ENCODE peak calls at places on chromosomes 12 and 14, in four cellular contexts. C is IMR-90, W is HepG2, K is H1. T is an unnamed sample.

GRCh38 chr12:94535614-94535932 is 75.9 kb upstream of the CEP83 start:
- DNase-seq in C (no peak), W (peak), K (no peak), T (no peak)

GRCh38 chr12:117718141-117718540 is 250.6 kb downstream of the KSR2 start:
- DNase-seq in C (no peak), W (no peak), K (no peak), T (no peak)

GRCh38 chr12:32671930-32672785 is 6.9 kb upstream of the DNM1L start:
- DNase-seq in C (peak), W (peak), K (no peak), T (peak)

GRCh38 chr12:120651821-120652220 is 11.4 kb downstream of the CABP1 start:
- DNase-seq in C (peak), W (no peak), K (no peak), T (no peak)

GRCh38 chr12:98352835-98353234 is 162.6 kb upstream of the TMPO start:
- DNase-seq in C (no peak), W (no peak), K (no peak), T (peak)

GRCh38 chr14:21825147-21825743 is 151.6 kb upstream of the OR4E1 start:
- DNase-seq in C (peak), W (peak), K (no peak), T (peak)

GRCh38 chr12:63150255-63151060 is 543 bp downstream of the AVPR1A start:
- DNase-seq in C (no peak), W (no peak), K (peak), T (no peak)

GRCh38 chr12:57754411-57755193 is at the start of gene MARCHF9:
- DNase-seq in C (no peak), W (no peak), K (no peak), T (peak)

GRCh38 chr12:51377099-51377984 is 13.9 kb downstream of the GALNT6 start:
- DNase-seq in C (no peak), W (no peak), K (no peak), T (no peak)

GRCh38 chr14:101586531-101587402 is 25.5 kb downstream of the DIO3 start:
- DNase-seq in C (no peak), W (no peak), K (no peak), T (no peak)

GRCh38 chr12:31759621-31760459 is 31.0 kb upstream of the AMN1 start:
- DNase-seq in C (no peak), W (no peak), K (no peak), T (no peak)

GRCh38 chr12:9341260-9341585 is 133.0 kb upstream of the PZP start:
- DNase-seq in C (no peak), W (no peak), K (no peak), T (no peak)

GRCh38 chr12:6218526-6218925 is 18.3 kb downstream of the CD9 start:
- DNase-seq in C (no peak), W (no peak), K (no peak), T (no peak)

GRCh38 chr14:96363751-96364336 is 518 bp downstream of the GSKIP start:
- DNase-seq in C (peak), W (peak), K (no peak), T (peak)

GRCh38 chr14:105414456-105415371 is 4.9 kb upstream of the MTA1 start:
- DNase-seq in C (peak), W (peak), K (no peak), T (peak)

GRCh38 chr12:109710747-109711595 is 2.7 kb upstream of the FAM222A start:
- DNase-seq in C (peak), W (peak), K (no peak), T (peak)

GRCh38 chr14:95564060-95564459 is 29.2 kb downstream of the GLRX5 start:
- DNase-seq in C (peak), W (no peak), K (no peak), T (no peak)

DNA sequence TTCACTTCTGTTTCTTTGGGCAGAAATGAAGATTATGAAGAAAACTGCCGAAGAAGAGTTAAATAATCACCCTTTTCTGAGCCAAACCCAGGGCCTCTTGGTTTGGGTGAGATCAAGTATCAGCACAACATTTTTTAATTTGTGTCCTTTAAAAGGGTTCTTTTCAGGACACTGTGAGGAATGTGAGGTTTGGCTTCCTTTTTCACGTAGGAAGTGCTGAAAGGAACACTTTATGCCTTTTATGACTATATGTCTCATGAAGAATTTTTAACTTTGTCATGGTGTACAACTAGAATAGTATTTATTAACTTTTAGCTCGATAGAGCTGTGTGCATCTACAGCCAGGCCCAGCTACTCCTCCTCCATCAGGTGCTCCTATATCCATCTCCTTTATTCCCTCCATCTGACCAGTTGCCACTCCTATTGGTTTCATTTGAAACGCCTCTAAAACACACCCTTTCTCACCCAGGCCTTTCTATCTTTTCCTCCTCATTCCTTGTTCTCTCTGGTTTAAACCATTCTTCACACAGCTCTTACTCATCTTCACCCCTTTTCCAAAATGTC is 103.6 kb upstream of the LRIG3 start:
- DNase-seq in C (no peak), W (no peak), K (no peak), T (no peak)
- TF ChIP-seq USF2 in C (no peak), W (no peak), K (no peak), T (no peak)

GRCh38 chr14:59566725-59567124 is 9.9 kb downstream of the CCDC175 start:
- DNase-seq in C (no peak), W (no peak), K (no peak), T (no peak)
- TF ChIP-seq USF2 in C (no peak), W (no peak), K (no peak), T (no peak)

DNA sequence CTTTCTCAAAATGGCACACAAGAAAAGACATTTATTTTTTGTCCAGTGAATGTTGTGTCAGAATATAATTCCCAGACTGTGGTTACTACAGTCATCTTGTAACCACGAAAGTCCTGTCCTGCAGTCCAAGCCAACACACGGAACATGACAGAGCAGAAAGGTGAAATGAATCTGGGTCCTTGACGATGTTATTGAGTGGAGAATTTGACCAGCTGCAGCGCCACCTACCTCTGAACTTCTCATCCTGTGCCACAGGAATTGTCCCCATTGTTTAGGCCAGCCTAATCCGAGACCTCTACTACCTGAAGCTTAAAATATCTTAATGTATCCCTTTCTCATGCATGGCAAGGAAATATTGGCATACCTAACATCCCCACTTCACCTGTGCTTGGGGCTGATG is 64.1 kb upstream of the OTX2 start:
- DNase-seq in C (no peak), W (peak), K (no peak), T (peak)
- TF ChIP-seq USF2 in C (no peak), W (no peak), K (no peak), T (no peak)

DNA sequence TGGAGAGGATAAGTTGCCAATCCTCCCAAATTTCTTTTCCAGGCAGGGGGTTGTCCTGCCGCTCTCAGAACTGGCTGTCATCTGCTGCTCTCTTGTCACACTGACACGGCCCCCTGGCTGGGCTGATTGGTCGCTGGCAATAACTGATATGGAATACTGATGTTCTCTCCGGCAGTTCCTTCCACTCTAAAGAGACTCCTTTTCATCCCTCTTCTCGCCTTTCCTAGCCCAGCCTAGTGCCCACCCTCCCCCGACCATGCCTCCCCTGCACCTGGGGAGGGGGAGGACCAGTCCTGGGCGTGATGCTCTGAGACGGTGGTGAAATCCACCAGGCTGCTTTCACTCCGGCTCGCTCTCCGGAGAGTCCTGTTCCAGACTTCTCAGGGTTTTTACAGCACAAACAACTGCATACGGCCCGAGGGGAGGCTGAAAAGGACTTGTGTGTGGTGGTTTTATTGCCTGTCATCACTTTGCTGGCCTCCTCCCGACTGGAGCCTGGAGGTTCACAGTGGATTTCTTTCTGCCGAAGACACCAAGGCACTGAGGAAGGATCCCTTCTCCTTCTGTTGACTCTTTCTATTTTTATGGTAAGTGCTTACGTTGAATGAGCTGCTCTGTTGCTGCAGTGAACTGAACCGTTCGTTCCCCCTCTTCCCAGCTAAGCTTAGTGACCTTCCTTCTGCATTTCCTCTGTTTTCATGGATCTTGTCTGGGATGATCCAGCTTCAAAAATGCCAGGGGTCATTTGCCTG is at the start of gene ANO4:
- DNase-seq in C (peak), W (no peak), K (no peak), T (no peak)
- TF ChIP-seq USF2 in C (no peak), W (no peak), K (no peak), T (no peak)

DNA sequence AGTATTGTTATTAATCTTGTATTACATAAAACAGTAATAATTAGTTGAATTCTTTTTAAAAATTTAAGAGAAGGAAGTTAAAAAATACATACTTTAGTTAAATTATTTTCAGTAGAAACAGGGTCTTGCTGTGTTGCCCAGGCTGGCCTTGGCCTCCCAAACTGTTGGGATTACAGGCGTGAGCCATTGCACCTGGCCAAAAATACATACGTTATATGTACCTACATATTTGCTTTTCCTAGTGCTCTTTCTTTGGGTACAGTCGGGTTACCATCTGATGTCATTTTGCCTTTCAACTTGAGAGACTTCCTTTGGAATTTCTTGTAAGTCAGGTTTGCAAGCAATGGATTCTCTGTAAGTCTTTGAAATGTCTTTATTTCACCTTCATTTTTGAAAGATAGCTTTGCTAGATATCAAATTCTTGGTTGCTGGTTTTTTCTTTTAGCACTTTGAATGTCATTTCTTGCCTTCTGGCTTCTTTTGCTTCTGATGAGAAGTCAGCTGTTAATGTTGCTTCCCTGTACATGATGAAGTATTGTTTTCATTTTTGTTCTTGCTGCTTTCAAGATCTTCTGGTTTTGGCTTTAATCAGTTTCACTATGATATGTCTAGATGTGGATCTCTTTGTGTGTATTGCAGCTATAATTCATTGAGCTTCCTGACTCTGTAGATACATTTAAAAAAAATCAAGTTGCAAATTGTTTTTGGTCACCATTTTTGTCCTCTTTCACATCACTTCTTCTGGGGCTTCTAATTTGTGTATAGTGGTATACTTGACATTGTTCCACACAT is 84.4 kb downstream of the SPATS2 start:
- DNase-seq in C (no peak), W (no peak), K (no peak), T (no peak)
- TF ChIP-seq USF2 in C (no peak), W (no peak), K (no peak), T (no peak)

DNA sequence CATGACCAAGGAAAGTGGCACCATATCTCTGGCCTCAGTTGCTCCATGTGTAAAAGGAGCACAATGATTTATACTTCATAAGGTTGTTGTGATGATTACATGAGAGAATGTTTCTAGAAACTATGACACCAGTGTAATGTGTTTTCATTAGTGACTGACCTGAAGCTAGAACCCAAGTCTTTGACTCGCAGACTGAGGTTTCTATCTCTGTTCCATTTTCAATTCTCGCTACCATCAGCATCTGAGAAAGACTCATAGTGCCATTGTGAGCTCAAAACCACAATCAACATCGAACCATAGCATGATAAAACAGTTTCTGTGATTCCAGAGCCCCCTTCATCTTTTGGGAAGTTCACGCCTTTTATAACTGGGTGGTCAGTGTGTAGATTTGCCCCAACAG is 53.8 kb downstream of the STAB2 start:
- DNase-seq in C (no peak), W (no peak), K (no peak), T (no peak)
- TF ChIP-seq USF2 in C (no peak), W (no peak), K (no peak), T (no peak)

DNA sequence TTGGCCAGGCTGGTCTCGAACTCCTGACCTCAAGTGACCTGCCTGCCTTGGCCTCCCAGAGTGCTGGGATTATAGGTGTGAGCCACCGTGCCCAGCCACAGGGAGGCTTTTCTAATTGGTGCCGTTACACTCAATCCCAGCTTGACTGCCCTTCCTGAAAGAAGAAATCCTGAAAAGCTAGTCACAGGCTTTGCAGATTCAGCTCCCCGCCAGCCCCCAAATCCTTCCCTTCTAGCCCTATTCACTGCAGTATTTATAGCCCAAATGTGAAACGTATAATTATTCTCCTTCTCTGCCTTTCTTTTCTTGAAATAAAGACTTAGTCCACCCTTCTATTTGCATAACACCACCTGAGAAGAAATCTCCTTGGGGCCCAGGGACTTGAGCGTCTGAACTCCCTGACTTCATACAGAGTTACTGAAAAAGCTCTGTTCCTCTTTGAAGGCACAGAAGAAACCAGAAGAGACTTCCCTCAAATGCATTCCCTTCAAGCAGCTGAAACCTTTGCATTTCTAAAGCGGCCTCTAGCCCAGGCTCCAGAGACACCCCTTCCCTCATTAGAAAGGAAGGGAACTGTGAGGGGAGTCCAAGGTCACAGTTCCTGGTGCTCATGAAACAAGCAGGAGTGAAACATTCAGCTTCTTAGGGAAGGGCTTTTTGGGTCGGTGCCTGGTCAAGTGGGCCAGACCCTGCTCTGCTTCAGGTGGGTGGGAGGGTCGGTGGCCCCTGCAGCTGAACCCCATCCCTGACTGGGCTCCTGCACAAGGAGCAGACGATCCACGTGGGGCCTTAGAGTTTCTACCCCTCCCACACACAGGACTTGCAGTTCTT is 42.3 kb upstream of the BATF start:
- DNase-seq in C (no peak), W (no peak), K (no peak), T (no peak)
- TF ChIP-seq USF2 in C (no peak), W (no peak), K (no peak), T (no peak)

T was measured in A549.